ENCODE peak calls at places on chromosomes 2 and 18, in five cellular contexts. N, X, E, V and R are unnamed samples.
A peak's percentile ranks its signal among the peaks of the same experiment; 100 is the strongest.

GRCh38 chr2:68837861-68838341 is 33.3 kb downstream of the BMP10 start:
- DNase-seq in X (no peak), E (peak; percentile 27), V (peak; percentile 86), N (peak; percentile 21), R (no peak)

GRCh38 chr2:154194917-154195643 is 323.4 kb downstream of the GALNT13 start:
- DNase-seq in X (no peak), E (no peak), N (no peak), V (no peak), R (peak; percentile 6)

GRCh38 chr2:106197878-106198277 is 3.8 kb upstream of the UXS1 start:
- DNase-seq in N (peak; percentile 88), X (no peak), E (peak; percentile 70), V (peak; percentile 95), R (peak; percentile 2)

GRCh38 chr18:63422862-63423304 is 607 bp upstream of the VPS4B start:
- DNase-seq in V (no peak), E (no peak), X (peak; percentile 18), N (peak; percentile 81), R (no peak)

GRCh38 chr2:12932192-12932591 is 215.5 kb downstream of the TRIB2 start:
- DNase-seq in X (no peak), N (no peak), V (no peak), E (no peak), R (no peak)

GRCh38 chr2:239835056-239835455 is 190.1 kb downstream of the NDUFA10 start:
- DNase-seq in N (no peak), E (no peak), V (no peak), X (no peak), R (no peak)

GRCh38 chr2:20457661-20458630 is 11.1 kb downstream of the RHOB start:
- DNase-seq in V (no peak), N (no peak), X (no peak), E (no peak), R (no peak)

GRCh38 chr2:24613154-24613814 is 122.2 kb downstream of the NCOA1 start:
- DNase-seq in E (peak; percentile 32), X (peak; percentile 24), N (peak; percentile 77), V (peak; percentile 5), R (peak; percentile 59)

GRCh38 chr2:24269270-24269669 is 91.1 kb downstream of the ITSN2 start:
- DNase-seq in X (no peak), V (no peak), E (peak; percentile 56), N (peak; percentile 19), R (peak; percentile 86)

GRCh38 chr2:61434314-61434713 is 36.6 kb downstream of the USP34 start:
- DNase-seq in X (no peak), E (no peak), V (no peak), N (no peak), R (no peak)

GRCh38 chr2:33219850-33220275 is 256.6 kb upstream of the RASGRP3 start:
- DNase-seq in E (no peak), X (no peak), N (peak; percentile 37), V (no peak), R (peak; percentile 46)

GRCh38 chr2:101551489-101551888 is 76.6 kb upstream of the RFX8 start:
- DNase-seq in E (no peak), N (no peak), X (no peak), V (no peak), R (no peak)

GRCh38 chr18:52992041-52992440 is 652.0 kb downstream of the DCC start:
- DNase-seq in V (no peak), N (no peak), X (no peak), E (no peak), R (no peak)

GRCh38 chr2:41933035-41933429 is 114.8 kb upstream of the PKDCC start:
- DNase-seq in V (peak; percentile 56), E (no peak), N (no peak), X (no peak), R (no peak)

GRCh38 chr2:10500601-10501361 is 52.7 kb upstream of the ODC1 start:
- DNase-seq in N (peak; percentile 68), E (peak; percentile 72), V (peak; percentile 6), X (no peak), R (peak; percentile 94)

GRCh38 chr2:157418215-157418614 is 25.7 kb downstream of the CYTIP start:
- DNase-seq in V (no peak), E (no peak), N (no peak), X (no peak), R (no peak)
- H3K9ac ChIP-seq in V (no peak overlapping the region), E (no peak overlapping the region), N (no peak overlapping the region), X (no peak overlapping the region), R (no peak overlapping the region)

DNA sequence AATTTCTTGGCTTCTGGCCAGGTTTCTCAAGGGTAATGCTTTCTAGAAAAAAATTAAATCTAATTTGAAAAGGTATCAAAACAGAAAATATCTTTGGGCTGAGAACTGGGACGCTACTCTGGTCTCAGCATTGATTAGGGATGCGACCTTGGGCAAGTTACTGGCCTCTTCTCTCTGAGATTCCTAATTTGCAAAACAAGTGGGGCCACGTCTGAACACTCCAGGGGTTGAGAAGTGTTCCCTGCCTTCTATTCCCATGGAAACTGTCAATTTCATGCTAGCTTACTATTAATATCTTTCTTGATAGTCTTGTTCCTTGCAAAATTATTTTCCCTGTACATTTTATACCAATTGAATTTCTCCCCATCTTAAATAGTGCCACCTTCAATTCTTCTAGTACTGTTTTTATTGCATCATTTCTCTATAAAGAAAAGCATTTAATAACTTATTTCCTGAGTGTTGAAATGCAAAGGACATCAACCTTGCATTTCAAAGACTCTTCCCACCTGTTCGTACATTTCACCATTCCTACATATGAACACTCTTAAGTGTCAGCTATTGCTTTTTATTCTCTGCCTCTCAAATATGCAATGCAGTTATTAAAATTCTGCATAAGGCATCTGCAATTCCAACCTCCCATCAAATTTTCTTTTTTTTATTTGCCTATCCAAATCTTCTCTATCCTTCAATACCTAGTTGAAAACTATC is 118.3 kb upstream of the DSEL start:
- DNase-seq in V (no peak), X (no peak), E (no peak), N (no peak), R (no peak)
- H3K9ac ChIP-seq in V (no peak overlapping the region), X (no peak overlapping the region), E (no peak overlapping the region), N (no peak overlapping the region), R (no peak overlapping the region)

DNA sequence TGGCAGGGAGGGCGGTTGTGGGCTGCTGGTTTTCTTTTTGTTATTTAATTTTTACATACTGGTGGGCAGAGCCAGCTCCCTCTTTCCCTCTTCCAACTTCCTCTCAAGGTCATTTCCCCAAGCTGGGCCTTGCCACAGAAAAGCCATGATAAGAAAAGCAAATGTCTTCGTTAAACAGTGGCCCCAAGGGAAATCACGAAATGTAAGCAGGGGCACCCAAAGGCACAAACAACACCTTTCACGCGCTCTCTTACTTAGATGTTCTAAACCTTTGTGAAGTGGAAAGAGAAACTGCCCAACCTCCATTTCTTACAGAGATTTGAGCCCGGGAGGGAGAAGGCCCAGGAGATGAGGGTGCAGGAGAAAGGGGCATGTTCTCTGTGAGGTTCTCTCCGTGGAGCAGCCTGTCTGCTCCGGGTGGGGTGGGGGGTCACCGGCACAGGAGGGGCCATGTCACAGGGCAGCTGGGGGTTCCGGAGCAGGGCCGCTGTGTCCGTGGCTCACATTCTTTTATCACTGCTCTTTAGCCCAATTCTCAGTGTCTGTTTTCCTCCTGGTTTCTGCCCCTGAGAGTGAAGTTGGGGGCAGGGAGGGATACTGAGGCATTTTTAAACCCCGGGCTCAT is 190.7 kb upstream of the GATA6 start:
- DNase-seq in V (no peak), X (no peak), N (no peak), E (no peak), R (no peak)
- H3K9ac ChIP-seq in V (no peak overlapping the region), X (no peak overlapping the region), N (no peak overlapping the region), E (no peak overlapping the region), R (no peak overlapping the region)

GRCh38 chr18:79442508-79443221 is 46.9 kb downstream of the NFATC1 start:
- DNase-seq in N (peak; percentile 38), V (no peak), E (no peak), X (no peak), R (no peak)
- H3K9ac ChIP-seq in N (no peak overlapping the region), V (no peak overlapping the region), E (no peak overlapping the region), X (no peak overlapping the region), R (no peak overlapping the region)